ENCODE peak calls at places on chromosomes 4 and X, in seven cellular contexts. H is GM12878, A is IMR-90, S is tibial nerve, L is endothelial cell, T is Calu3, J is astrocyte of the spinal cord. W is an unnamed sample.

GRCh38 chrX:69031181-69031580 is 134.1 kb downstream of the PJA1 start:
- DNase-seq in H (no peak), A (no peak), S (no peak), L (no peak), T (peak), J (no peak), W (peak)

GRCh38 chrX:41005445-41005992 is 79.7 kb upstream of the USP9X start:
- DNase-seq in H (no peak), A (no peak), S (no peak), L (no peak), T (no peak), J (no peak), W (no peak)

GRCh38 chr4:174423257-174423944 is 98.9 kb downstream of the HPGD start:
- DNase-seq in H (no peak), A (peak), S (peak), L (no peak), T (peak), J (peak), W (no peak)

GRCh38 chr4:82779032-82779431 is 19.6 kb downstream of the SCD5 start:
- DNase-seq in H (no peak), A (no peak), S (no peak), L (no peak), T (peak), J (peak), W (no peak)

GRCh38 chrX:37926700-37927099 is 79.3 kb upstream of the DYNLT3 start:
- DNase-seq in H (peak), A (peak), S (peak), L (no peak), T (no peak), J (peak), W (no peak)

GRCh38 chrX:114584434-114584943 is 603 bp downstream of the HTR2C start:
- DNase-seq in H (no peak), A (no peak), S (no peak), L (peak), T (no peak), J (no peak), W (no peak)

GRCh38 chrX:150558424-150558823 is 10.0 kb upstream of the MTM1 start:
- DNase-seq in H (no peak), A (no peak), S (no peak), L (no peak), T (no peak), J (no peak), W (no peak)

GRCh38 chr4:137032242-137032641 is 500.1 kb downstream of the PCDH18 start:
- DNase-seq in H (no peak), A (no peak), S (no peak), L (no peak), T (no peak), J (no peak), W (no peak)

GRCh38 chrX:23797371-23798128 is 14.6 kb downstream of the SAT1 start:
- DNase-seq in H (no peak), A (no peak), S (no peak), L (no peak), T (peak), J (no peak), W (no peak)

GRCh38 chr4:36292551-36293188 is 11.3 kb downstream of the DTHD1 start:
- DNase-seq in H (no peak), A (no peak), S (no peak), L (no peak), T (no peak), J (peak), W (no peak)

GRCh38 chrX:57607295-57608187 is 15.7 kb downstream of the ZXDB start:
- DNase-seq in H (no peak), A (no peak), S (no peak), L (no peak), T (no peak), J (no peak), W (no peak)

GRCh38 chr4:128386761-128387599 is 99.4 kb upstream of the PGRMC2 start:
- DNase-seq in H (no peak), A (peak), S (peak), L (no peak), T (peak), J (peak), W (peak)

GRCh38 chr4:37685726-37686372 is 327 bp downstream of the RELL1 start:
- DNase-seq in H (no peak), A (peak), S (peak), L (peak), T (no peak), J (peak), W (peak)

GRCh38 chr4:5137927-5138326 is 86.6 kb downstream of the STK32B start:
- DNase-seq in H (no peak), A (peak), S (no peak), L (no peak), T (no peak), J (peak), W (no peak)

GRCh38 chr4:54228563-54229501 is at the start of gene PDGFRA:
- DNase-seq in H (no peak), A (peak), S (peak), L (no peak), T (no peak), J (peak), W (peak)

GRCh38 chr4:167779280-167779679 is 313.1 kb upstream of the ANXA10 start:
- DNase-seq in H (no peak), A (no peak), S (no peak), L (no peak), T (no peak), J (no peak), W (no peak)
- TF ChIP-seq CTCF in H (no peak), A (no peak), S (no peak), L (no peak), T (no peak), J (no peak), W (no peak)

DNA sequence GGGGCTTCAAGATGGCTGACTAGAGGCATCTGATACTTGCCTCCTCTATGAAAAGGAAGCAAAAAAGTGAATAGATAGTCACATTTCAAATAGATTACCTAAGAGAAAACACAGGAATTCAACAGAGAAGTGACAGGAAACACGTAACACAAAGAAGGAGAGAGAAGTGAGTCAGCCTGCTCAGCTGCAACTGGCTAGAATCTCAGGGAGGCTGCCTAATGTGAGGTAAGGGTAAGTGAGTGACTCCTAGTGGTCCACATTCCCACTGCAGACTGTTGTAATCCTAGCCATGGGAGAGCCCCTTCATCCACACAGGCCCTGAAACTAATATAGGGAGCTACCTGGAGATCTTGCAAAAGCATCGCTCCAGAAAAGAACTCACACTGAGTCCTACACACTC is 179.2 kb downstream of the SLC7A11 start:
- DNase-seq in H (no peak), A (peak), S (no peak), L (peak), T (no peak), J (peak), W (no peak)
- TF ChIP-seq CTCF in H (no peak), A (peak), S (no peak), L (no peak), T (no peak), J (peak), W (no peak)

GRCh38 chr4:27176881-27177280 is 316.2 kb downstream of the STIM2 start:
- DNase-seq in H (no peak), A (no peak), S (no peak), L (no peak), T (no peak), J (no peak), W (no peak)

GRCh38 chr4:27178066-27178465 is 317.4 kb downstream of the STIM2 start:
- DNase-seq in H (no peak), A (peak), S (no peak), L (no peak), T (no peak), J (no peak), W (no peak)

GRCh38 chr4:27181672-27182071 is 321.0 kb downstream of the STIM2 start:
- DNase-seq in H (no peak), A (no peak), S (no peak), L (no peak), T (no peak), J (no peak), W (no peak)

GRCh38 chr4:27176400-27176799 is 315.8 kb downstream of the STIM2 start:
- DNase-seq in H (no peak), A (peak), S (no peak), L (peak), T (peak), J (peak), W (no peak)
- TF ChIP-seq CTCF in H (peak), A (peak), S (no peak), L (no peak), T (no peak), J (peak), W (no peak)

DNA sequence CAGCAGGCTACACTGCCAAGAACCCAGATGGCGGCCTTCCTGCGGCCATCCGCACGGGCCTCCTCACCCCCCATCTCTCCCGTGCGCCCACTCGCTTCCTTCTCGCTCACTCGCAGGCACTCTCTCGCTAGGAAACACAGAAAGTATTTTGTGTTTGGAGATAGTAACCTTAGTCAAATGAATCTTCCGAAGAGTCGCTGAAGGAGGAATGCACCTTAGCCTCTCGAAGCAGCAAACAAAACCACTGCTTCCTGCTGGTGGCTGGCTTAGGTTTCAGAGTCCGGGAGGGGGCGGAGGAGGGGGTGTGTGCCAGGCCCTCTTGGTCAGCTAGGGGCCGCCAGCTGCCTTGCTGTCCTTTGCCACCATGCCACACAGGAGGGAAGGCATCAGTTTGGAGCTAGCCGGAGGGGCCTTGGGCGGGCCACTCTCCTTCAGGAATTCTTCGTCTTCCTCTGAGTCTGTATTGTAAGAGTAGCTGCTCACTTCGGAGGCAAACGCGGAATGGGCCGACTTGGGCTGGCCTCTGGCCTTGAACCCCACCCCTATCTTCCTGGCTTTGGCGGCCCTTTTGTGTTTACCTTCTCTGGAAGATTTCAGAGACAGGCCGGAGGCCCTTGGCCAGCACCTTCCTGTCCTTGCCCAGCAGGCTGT is 73.2 kb upstream of the UCP1 start:
- DNase-seq in H (no peak), A (no peak), S (no peak), L (no peak), T (no peak), J (no peak), W (no peak)
- TF ChIP-seq CTCF in H (no peak), A (no peak), S (no peak), L (no peak), T (no peak), J (no peak), W (no peak)

DNA sequence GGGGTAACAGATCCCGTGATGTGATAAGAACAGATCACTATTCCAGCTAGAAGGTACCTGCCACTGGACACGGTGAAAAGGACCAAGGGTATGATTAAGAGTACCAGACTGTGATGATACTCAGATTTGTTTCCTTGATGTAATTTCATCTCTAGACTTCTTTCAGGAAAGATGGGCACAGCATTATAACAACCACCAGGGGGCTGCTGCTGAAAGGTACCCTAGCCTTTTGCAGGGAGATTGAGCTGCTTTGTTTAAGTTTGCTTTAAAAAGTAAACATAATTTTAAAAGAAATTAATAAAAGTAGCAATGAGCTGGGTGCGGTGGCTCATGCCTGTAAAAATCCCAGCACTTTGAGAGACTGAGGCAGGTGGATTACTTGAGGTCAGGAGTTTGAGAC is 145.4 kb downstream of the EMCN start:
- DNase-seq in H (no peak), A (no peak), S (no peak), L (peak), T (peak), J (no peak), W (no peak)
- TF ChIP-seq CTCF in H (peak), A (peak), S (no peak), L (peak), T (no peak), J (peak), W (peak)

W was measured in osteocyte.